ENCODE peak calls at places on chromosomes 13 and 19, in eight cellular contexts. P is H9; J is psoas muscle; V is heart right ventricle; D is stomach; H is heart left ventricle; K is CD8-positive, alpha-beta T cell; M is body of pancreas. W is an unnamed sample.

GRCh38 chr13:87680298-87680697 is 9.1 kb downstream of the SLITRK5 start:
- DNase-seq in P (no peak), J (no peak), V (no peak), D (no peak), H (no peak), K (no peak), M (no peak), W (no peak)

GRCh38 chr19:41785653-41786052 is 10.7 kb upstream of the CEACAM3 start:
- DNase-seq in P (peak; percentile 86), J (no peak), V (peak; percentile 18), D (peak; percentile 73), H (peak; percentile 37), K (peak; percentile 43), M (peak; percentile 69), W (no peak)

GRCh38 chr13:33740134-33740538 is 77.8 kb upstream of the RFC3 start:
- DNase-seq in P (no peak), J (no peak), V (no peak), D (no peak), H (no peak), K (no peak), M (no peak), W (no peak)

GRCh38 chr13:20633802-20634201 is 66.8 kb downstream of the IFT88 start:
- DNase-seq in P (no peak), J (no peak), V (no peak), D (no peak), H (no peak), K (no peak), M (no peak), W (no peak)

GRCh38 chr19:11814707-11815050 is 606 bp downstream of the ZNF440 start:
- DNase-seq in P (peak; percentile 24), J (no peak), V (no peak), D (no peak), H (no peak), K (no peak), M (no peak), W (no peak)

GRCh38 chr19:49560358-49560900 is 19.9 kb downstream of the NOSIP start:
- DNase-seq in P (peak; percentile 60), J (peak; percentile 78), V (no peak), D (no peak), H (peak; percentile 41), K (no peak), M (peak; percentile 70), W (no peak)

GRCh38 chr13:33111414-33112110 is 95.3 kb downstream of the KL start:
- DNase-seq in P (no peak), J (no peak), V (no peak), D (no peak), H (peak; percentile 25), K (no peak), M (no peak), W (no peak)

GRCh38 chr13:108495686-108496363 is 133.6 kb upstream of the MYO16 start:
- DNase-seq in P (peak; percentile 59), J (no peak), V (no peak), D (no peak), H (no peak), K (no peak), M (no peak), W (no peak)

GRCh38 chr13:27022571-27023311 is 148.9 kb downstream of the USP12 start:
- DNase-seq in P (peak; percentile 10), J (no peak), V (no peak), D (peak; percentile 49), H (no peak), K (no peak), M (no peak), W (peak; percentile 43)

GRCh38 chr13:39417643-39418042 is 185.3 kb downstream of the LHFPL6 start:
- DNase-seq in P (peak; percentile 49), J (no peak), V (no peak), D (no peak), H (no peak), K (no peak), M (no peak), W (no peak)

GRCh38 chr13:102128216-102128800 is 273.5 kb downstream of the FGF14 start:
- DNase-seq in P (no peak), J (no peak), V (no peak), D (no peak), H (no peak), K (no peak), M (no peak), W (no peak)

GRCh38 chr13:28753208-28753892 is 34.6 kb upstream of the SLC46A3 start:
- DNase-seq in P (peak; percentile 79), J (no peak), V (peak; percentile 21), D (peak; percentile 31), H (peak; percentile 54), K (no peak), M (peak; percentile 42), W (peak; percentile 77)

GRCh38 chr13:113140677-113141590 is 17.5 kb upstream of the PROZ start:
- DNase-seq in P (peak; percentile 26), J (peak; percentile 51), V (no peak), D (peak; percentile 10), H (no peak), K (no peak), M (no peak), W (peak; percentile 65)

GRCh38 chr13:109131698-109132257 is 502.4 kb downstream of the MYO16 start:
- DNase-seq in P (no peak), J (no peak), V (no peak), D (no peak), H (no peak), K (no peak), M (no peak), W (no peak)

DNA sequence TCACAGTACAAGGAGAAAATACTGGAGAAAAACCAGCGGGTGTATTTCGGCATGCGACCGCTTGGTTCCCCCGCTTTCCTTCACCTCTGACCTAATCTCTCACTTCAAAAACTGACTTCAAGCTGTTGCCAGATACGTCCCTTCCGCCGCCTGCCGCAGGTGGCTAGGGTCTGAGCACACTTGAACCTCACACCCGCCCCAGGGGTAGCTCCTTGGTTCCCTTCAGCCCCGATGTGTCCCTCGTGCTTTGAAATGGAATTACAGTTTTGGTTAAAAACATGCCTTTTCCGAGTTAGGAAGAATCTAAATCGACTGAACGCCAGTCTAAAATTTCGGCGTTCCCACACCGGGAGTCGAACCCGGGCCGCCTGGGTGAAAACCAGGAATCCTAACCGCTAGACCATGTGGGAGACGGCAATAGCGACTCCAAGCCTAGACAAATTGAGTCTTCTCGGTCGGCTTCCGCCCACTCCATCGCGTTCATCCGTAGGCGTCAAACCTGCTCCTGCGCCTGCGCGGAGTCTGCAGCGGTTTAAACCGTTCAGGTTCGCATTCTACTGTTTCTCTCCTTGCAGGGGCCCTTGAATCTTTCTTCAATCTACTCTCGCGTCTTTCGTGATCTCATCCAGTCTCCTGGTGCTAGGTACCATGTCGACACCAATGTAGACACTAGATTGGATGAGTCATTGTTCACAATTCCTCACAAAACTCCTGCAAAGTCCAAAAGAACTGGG is 71.5 kb downstream of the NUFIP1 start:
- DNase-seq in P (peak; percentile 96), J (peak; percentile 97), V (peak; percentile 96), D (peak; percentile 97), H (peak; percentile 97), K (peak; percentile 95), M (peak; percentile 97), W (peak; percentile 97)
- TF ChIP-seq CTCF in P (peak; percentile 57), J (peak; percentile 41), V (no peak), D (no peak), H (peak; percentile 31), K (peak; percentile 39), M (peak; percentile 60), W (peak; percentile 5)

DNA sequence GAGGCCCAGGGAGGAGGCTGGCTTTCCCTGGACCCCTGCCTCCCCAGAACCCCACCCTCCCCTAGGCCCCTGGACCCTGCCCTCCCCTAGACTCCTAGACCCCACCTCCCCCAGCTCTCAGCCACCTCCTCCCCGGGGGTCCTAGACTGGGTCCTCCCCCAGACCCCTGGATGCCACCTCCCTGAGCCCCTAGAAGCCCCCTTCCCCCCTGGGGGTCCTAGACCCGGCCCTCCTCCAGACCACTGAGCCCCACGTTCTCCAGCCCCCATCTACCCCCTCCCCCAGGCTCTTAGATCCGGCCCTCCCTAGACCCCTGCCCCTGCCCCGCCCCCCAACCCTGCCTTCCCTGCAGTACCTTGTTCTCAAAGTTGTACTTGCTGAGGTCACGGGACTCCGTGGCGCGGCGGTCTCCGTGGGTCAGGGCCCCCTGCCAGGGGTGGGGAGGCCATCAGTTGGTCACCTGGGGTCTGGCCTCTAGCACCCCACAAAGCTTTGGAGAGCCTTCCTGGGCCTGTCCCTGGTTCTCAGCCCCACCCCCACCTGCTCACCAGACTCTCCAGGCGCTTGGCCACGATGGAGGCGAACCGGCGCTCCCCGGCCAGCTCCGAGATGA is 8.0 kb downstream of the GPX4 start:
- DNase-seq in P (no peak), J (no peak), V (no peak), D (no peak), H (no peak), K (no peak), M (no peak), W (no peak)
- H3K27ac ChIP-seq in P (no peak overlapping the region), J (no peak overlapping the region), V (peak overlapping the region; percentile 40), D (peak overlapping the region; percentile 78), H (peak overlapping the region; percentile 75), K (no peak overlapping the region), M (no peak overlapping the region), W (peak overlapping the region; percentile 77)

GRCh38 chr19:2217591-2217990 is 18.5 kb downstream of the PLEKHJ1 start:
- DNase-seq in P (no peak), J (no peak), V (no peak), D (no peak), H (no peak), K (no peak), M (no peak), W (no peak)
- TF ChIP-seq CTCF in P (no peak), J (no peak), V (no peak), D (no peak), H (no peak), K (no peak), M (no peak), W (no peak)

GRCh38 chr19:46617566-46618079 is 7.3 kb downstream of the PTGIR start:
- DNase-seq in P (no peak), J (no peak), V (no peak), D (no peak), H (no peak), K (no peak), M (no peak), W (no peak)

GRCh38 chr19:46616631-46617322 is 8.1 kb downstream of the PTGIR start:
- DNase-seq in P (peak; percentile 82), J (peak; percentile 45), V (peak; percentile 71), D (peak; percentile 88), H (no peak), K (no peak), M (peak; percentile 90), W (no peak)

GRCh38 chr19:46620716-46621115 is 4.2 kb downstream of the PTGIR start:
- DNase-seq in P (no peak), J (peak; percentile 42), V (no peak), D (no peak), H (no peak), K (no peak), M (no peak), W (peak; percentile 90)

GRCh38 chr19:46620267-46620666 is 4.6 kb downstream of the PTGIR start:
- DNase-seq in P (no peak), J (peak; percentile 3), V (no peak), D (no peak), H (no peak), K (no peak), M (no peak), W (no peak)

DNA sequence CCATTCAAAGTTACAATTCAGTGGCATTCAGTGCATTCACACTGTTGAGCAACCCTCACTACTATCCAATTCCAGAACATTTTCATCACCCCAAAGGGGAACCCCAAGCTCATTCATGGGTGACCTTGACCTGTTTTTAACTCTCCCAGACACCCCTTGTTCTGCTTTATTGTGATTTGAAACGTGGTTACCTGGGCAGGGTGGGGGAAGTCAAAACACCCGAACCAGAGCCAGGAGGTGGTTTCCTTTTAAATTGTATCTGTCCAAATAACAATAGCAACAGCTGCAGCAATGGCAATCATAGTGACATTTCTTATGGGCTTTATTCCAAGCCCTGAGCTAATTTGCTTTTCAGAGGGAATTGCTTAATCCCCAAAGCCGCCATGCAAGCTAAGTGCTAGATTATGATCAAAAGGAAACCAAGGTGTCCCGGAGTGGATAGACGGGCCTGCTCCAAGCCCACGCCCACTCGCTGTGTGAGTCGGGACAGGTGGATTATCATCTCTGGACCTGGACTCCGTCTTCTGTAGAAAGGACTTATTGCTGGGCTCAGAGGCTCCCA is 6.1 kb downstream of the PTGIR start:
- DNase-seq in P (no peak), J (peak; percentile 54), V (no peak), D (peak; percentile 63), H (no peak), K (no peak), M (peak; percentile 78), W (no peak)
- H3K27ac ChIP-seq in P (no peak overlapping the region), J (peak overlapping the region; percentile 63), V (peak overlapping the region; percentile 67), D (peak overlapping the region; percentile 33), H (peak overlapping the region; percentile 44), K (peak overlapping the region; percentile 21), M (peak overlapping the region; percentile 66), W (peak overlapping the region; percentile 55)